ENCODE peak calls at places on chromosomes 7 and 10, in six cellular contexts. E is activated CD8-positive, alpha-beta memory T cell treated with anti-CD3 and anti-CD28 coated beads, Interleukin-2, amount 50 U/mL, for 48 hours; Y is stimulated activated CD8-positive, alpha-beta memory T cell treated with anti-CD3 and anti-CD28 coated beads, Interleukin-7, amount 100 ng/mL, for 24 hours; M is GM04504; J is activated CD4-positive, alpha-beta T cell treated with anti-CD3 and anti-CD28 coated beads, Interleukin-2, amount 10 ng/mL, durations not matched to agents 7 days and 5 days; F is stimulated activated CD4-positive, alpha-beta T cell treated with anti-CD3 and anti-CD28 coated beads, Interleukin-1b, Interleukin-23, amount 100 ng/mL, for 4 hours. A is an unnamed sample.

GRCh38 chr10:99370993-99371392 is 41.8 kb downstream of the CNNM1 start:
- DNase-seq in E (no peak), Y (no peak), M (no peak), J (peak; percentile 44), F (no peak), A (peak; percentile 3)

GRCh38 chr10:110502072-110502845 is 4.6 kb downstream of the DUSP5 start:
- DNase-seq in E (no peak), Y (no peak), M (no peak), J (no peak), F (no peak), A (no peak)

GRCh38 chr7:431041-431440 is 88.6 kb downstream of the PDGFA start:
- DNase-seq in E (no peak), Y (no peak), M (no peak), J (no peak), F (no peak), A (no peak)

GRCh38 chr7:40755438-40755837 is 620.6 kb downstream of the SUGCT start:
- DNase-seq in E (no peak), Y (no peak), M (no peak), J (no peak), F (no peak), A (no peak)

GRCh38 chr10:122331615-122332446 is 42.7 kb upstream of the PLEKHA1 start:
- DNase-seq in E (no peak), Y (no peak), M (no peak), J (no peak), F (no peak), A (no peak)

GRCh38 chr7:8418627-8419245 is 14.7 kb upstream of the NXPH1 start:
- DNase-seq in E (no peak), Y (no peak), M (peak; percentile 16), J (peak; percentile 61), F (peak; percentile 42), A (peak; percentile 32)

GRCh38 chr10:60387531-60387930 is 2.1 kb downstream of the ANK3 start:
- DNase-seq in E (no peak), Y (no peak), M (no peak), J (no peak), F (no peak), A (no peak)

GRCh38 chr7:26036092-26036491 is 115.9 kb upstream of the NFE2L3 start:
- DNase-seq in E (no peak), Y (no peak), M (no peak), J (no peak), F (no peak), A (no peak)

GRCh38 chr10:115118346-115118745 is 25.2 kb downstream of the ATRNL1 start:
- DNase-seq in E (no peak), Y (no peak), M (no peak), J (no peak), F (no peak), A (no peak)

GRCh38 chr7:15874774-15875173 is 188.3 kb upstream of the MEOX2 start:
- DNase-seq in E (no peak), Y (no peak), M (no peak), J (no peak), F (no peak), A (no peak)

GRCh38 chr7:17380696-17381662 is 82.5 kb downstream of the AHR start:
- DNase-seq in E (no peak), Y (no peak), M (no peak), J (no peak), F (no peak), A (no peak)

GRCh38 chr10:102435529-102436233 is 3.3 kb upstream of the CUEDC2 start:
- DNase-seq in E (peak; percentile 74), Y (no peak), M (no peak), J (peak; percentile 72), F (peak; percentile 43), A (no peak)

GRCh38 chr10:78300526-78300925 is 266.9 kb downstream of the RPS24 start:
- DNase-seq in E (peak; percentile 40), Y (no peak), M (no peak), J (no peak), F (no peak), A (no peak)

GRCh38 chr7:93551063-93551895 is 23.2 kb downstream of the CALCR start:
- DNase-seq in E (no peak), Y (no peak), M (peak; percentile 6), J (no peak), F (no peak), A (no peak)

GRCh38 chr10:132461683-132462231 is 64.8 kb downstream of the PWWP2B start:
- DNase-seq in E (no peak), Y (no peak), M (no peak), J (no peak), F (no peak), A (no peak)

GRCh38 chr10:121158988-121159579 is 307.9 kb downstream of the WDR11 start:
- DNase-seq in E (no peak), Y (no peak), M (no peak), J (no peak), F (no peak), A (no peak)

GRCh38 chr7:73303546-73303945 is 5.1 kb downstream of the NSUN5 start:
- DNase-seq in E (no peak), Y (no peak), M (no peak), J (no peak), F (no peak), A (no peak)

GRCh38 chr7:117375380-117375779 is 51.9 kb downstream of the ASZ1 start:
- DNase-seq in E (no peak), Y (no peak), M (no peak), J (no peak), F (no peak), A (no peak)

GRCh38 chr10:130658687-130659290 is 522.6 kb downstream of the GLRX3 start:
- DNase-seq in E (no peak), Y (no peak), M (no peak), J (no peak), F (no peak), A (no peak)

GRCh38 chr7:15178065-15178464 is 275.5 kb upstream of the DGKB start:
- DNase-seq in E (no peak), Y (no peak), M (no peak), J (no peak), F (no peak), A (no peak)

GRCh38 chr10:135601-136464 is 578 bp downstream of the ZMYND11 start:
- DNase-seq in E (peak; percentile 81), Y (peak; percentile 42), M (no peak), J (peak; percentile 63), F (peak; percentile 49), A (no peak)

GRCh38 chr10:101050206-101051069 is 11.4 kb upstream of the KAZALD1 start:
- DNase-seq in E (peak; percentile 95), Y (peak; percentile 70), M (no peak), J (peak; percentile 79), F (peak; percentile 72), A (peak; percentile 33)

GRCh38 chr7:2309889-2310331 is 4.3 kb downstream of the SNX8 start:
- DNase-seq in E (no peak), Y (no peak), M (no peak), J (no peak), F (no peak), A (no peak)

GRCh38 chr7:55280031-55280454 is 85.1 kb upstream of the LANCL2 start:
- DNase-seq in E (peak; percentile 70), Y (peak; percentile 21), M (peak; percentile 44), J (peak; percentile 77), F (peak; percentile 57), A (peak; percentile 23)

GRCh38 chr10:18414061-18414460 is 237.3 kb downstream of the NSUN6 start:
- DNase-seq in E (no peak), Y (no peak), M (no peak), J (no peak), F (no peak), A (no peak)

GRCh38 chr10:84371944-84372343 is 43.6 kb downstream of the CCSER2 start:
- DNase-seq in E (no peak), Y (no peak), M (no peak), J (no peak), F (no peak), A (no peak)

GRCh38 chr10:76195990-76196389 is 764.6 kb downstream of the LRMDA start:
- DNase-seq in E (no peak), Y (no peak), M (no peak), J (no peak), F (no peak), A (no peak)

GRCh38 chr7:131370523-131370968 is 42.9 kb downstream of the MKLN1 start:
- DNase-seq in E (no peak), Y (no peak), M (no peak), J (peak; percentile 58), F (peak; percentile 2), A (no peak)

GRCh38 chr10:15744217-15744865 is 24.6 kb upstream of the ITGA8 start:
- DNase-seq in E (peak; percentile 53), Y (peak; percentile 6), M (no peak), J (peak; percentile 60), F (no peak), A (peak; percentile 0)

GRCh38 chr7:69633122-69633892 is 35.0 kb downstream of the AUTS2 start:
- DNase-seq in E (no peak), Y (no peak), M (no peak), J (no peak), F (no peak), A (no peak)

GRCh38 chr7:137081694-137082093 is 213.2 kb downstream of the CHRM2 start:
- DNase-seq in E (no peak), Y (no peak), M (peak; percentile 93), J (no peak), F (no peak), A (no peak)